ENCODE peak calls at places on chromosomes 12 and 14, in four cellular contexts. F is H1, S is IMR-90, O is mesendoderm. W is an unnamed sample.

GRCh38 chr12:17918013-17918412 is 172.0 kb downstream of the RERGL start:
- DNase-seq in F (no peak), S (no peak), O (no peak), W (no peak)

GRCh38 chr12:7150356-7150755 is 20.2 kb downstream of the CLSTN3 start:
- DNase-seq in F (no peak), S (no peak), O (no peak), W (no peak)

GRCh38 chr12:981176-981828 is 9.7 kb upstream of the ERC1 start:
- DNase-seq in F (no peak), S (no peak), O (no peak), W (no peak)

GRCh38 chr12:50425859-50426258 is 25.2 kb downstream of the LARP4 start:
- DNase-seq in F (no peak), S (no peak), O (peak), W (peak)

GRCh38 chr14:45251912-45252311 is 1.1 kb downstream of the MIS18BP1 start:
- DNase-seq in F (no peak), S (peak), O (no peak), W (no peak)

GRCh38 chr12:22794017-22794416 is 169.0 kb downstream of the ETNK1 start:
- DNase-seq in F (no peak), S (no peak), O (no peak), W (no peak)

GRCh38 chr14:29064305-29064704 is 297.7 kb downstream of the FOXG1 start:
- DNase-seq in F (no peak), S (no peak), O (no peak), W (no peak)

GRCh38 chr12:3492868-3493224 is 1.8 kb downstream of the PRMT8 start:
- DNase-seq in F (no peak), S (no peak), O (no peak), W (no peak)

GRCh38 chr14:95953111-95953724 is 76.6 kb downstream of the TUNAR start:
- DNase-seq in F (no peak), S (no peak), O (peak), W (no peak)

GRCh38 chr12:64806593-64806992 is 17.9 kb upstream of the TBC1D30 start:
- DNase-seq in F (no peak), S (peak), O (no peak), W (no peak)

GRCh38 chr12:9115731-9116689 is at the start of gene A2M:
- DNase-seq in F (no peak), S (no peak), O (no peak), W (no peak)

GRCh38 chr14:103023881-103024473 is 33.4 kb downstream of the CDC42BPB start:
- DNase-seq in F (no peak), S (peak), O (peak), W (no peak)

GRCh38 chr12:116863275-116863767 is 17.9 kb downstream of the HRK start:
- DNase-seq in F (peak), S (peak), O (peak), W (peak)

GRCh38 chr12:52210186-52210924 is 18.5 kb upstream of the KRT80 start:
- DNase-seq in F (no peak), S (peak), O (no peak), W (no peak)

GRCh38 chr14:37595809-37596595 is 573 bp downstream of the TTC6 start:
- DNase-seq in F (no peak), S (peak), O (peak), W (peak)

GRCh38 chr12:107731376-107731775 is 29.6 kb downstream of the PRDM4 start:
- DNase-seq in F (no peak), S (no peak), O (no peak), W (no peak)

GRCh38 chr12:55226523-55226922 is 5.7 kb downstream of the OR10A7 start:
- DNase-seq in F (no peak), S (no peak), O (no peak), W (no peak)

GRCh38 chr12:104598342-104599271 is 141.9 kb downstream of the CHST11 start:
- DNase-seq in F (no peak), S (no peak), O (no peak), W (no peak)

GRCh38 chr14:103103461-103104388 is 9.2 kb downstream of the EXOC3L4 start:
- DNase-seq in F (no peak), S (peak), O (no peak), W (peak)

GRCh38 chr12:117363953-117364486 is 2.6 kb upstream of the NOS1 start:
- DNase-seq in F (no peak), S (no peak), O (peak), W (no peak)

GRCh38 chr14:36111822-36112583 is 64.5 kb downstream of the PTCSC3 start:
- DNase-seq in F (no peak), S (no peak), O (no peak), W (no peak)

GRCh38 chr14:99518441-99519346 is 37.5 kb downstream of the CCNK start:
- DNase-seq in F (no peak), S (peak), O (peak), W (peak)

GRCh38 chr12:92757599-92758121 is 54.9 kb downstream of the PLEKHG7 start:
- DNase-seq in F (no peak), S (no peak), O (no peak), W (no peak)

GRCh38 chr14:92728781-92729364 is 19.6 kb downstream of the LGMN start:
- DNase-seq in F (no peak), S (peak), O (peak), W (no peak)

GRCh38 chr12:12975322-12976077 is 23.5 kb upstream of the GPRC5D start:
- DNase-seq in F (no peak), S (peak), O (peak), W (peak)

GRCh38 chr14:93792391-93792790 is 4.1 kb upstream of the PRIMA1 start:
- DNase-seq in F (no peak), S (no peak), O (no peak), W (no peak)

GRCh38 chr14:33586806-33587205 is 364.1 kb downstream of the EGLN3 start:
- DNase-seq in F (no peak), S (no peak), O (no peak), W (no peak)

GRCh38 chr12:117134059-117134458 is 34.8 kb upstream of the TESC start:
- DNase-seq in F (no peak), S (no peak), O (no peak), W (no peak)

GRCh38 chr14:104422301-104423223 is 157.0 kb upstream of the C14orf180 start:
- DNase-seq in F (no peak), S (no peak), O (no peak), W (no peak)
- H3K4ac ChIP-seq in F (no peak), S (no peak), O (no peak), W (no peak)

DNA sequence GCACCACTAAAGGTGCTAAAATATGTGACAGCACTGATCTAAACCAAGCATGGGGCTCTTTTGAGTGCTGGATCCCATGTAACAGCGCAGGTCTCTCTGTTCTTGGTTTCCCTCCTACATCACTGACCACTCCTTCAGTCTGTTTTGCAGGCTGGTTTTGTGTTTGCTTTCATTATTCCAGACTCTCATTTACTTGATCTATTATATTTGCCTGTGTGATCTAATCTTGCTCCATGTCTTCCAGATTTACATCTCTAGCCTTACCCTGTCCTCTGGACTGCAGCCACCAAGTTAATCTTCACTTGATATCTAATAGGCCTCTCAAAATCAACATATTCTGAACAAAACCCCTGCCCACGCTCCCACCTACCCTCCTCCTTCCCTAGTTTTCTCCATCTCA is 8.6 kb downstream of the GLIPR1 start:
- DNase-seq in F (no peak), S (no peak), O (no peak), W (no peak)
- H3K4me2 ChIP-seq in F (no peak), S (peak), O (no peak), W (no peak)

DNA sequence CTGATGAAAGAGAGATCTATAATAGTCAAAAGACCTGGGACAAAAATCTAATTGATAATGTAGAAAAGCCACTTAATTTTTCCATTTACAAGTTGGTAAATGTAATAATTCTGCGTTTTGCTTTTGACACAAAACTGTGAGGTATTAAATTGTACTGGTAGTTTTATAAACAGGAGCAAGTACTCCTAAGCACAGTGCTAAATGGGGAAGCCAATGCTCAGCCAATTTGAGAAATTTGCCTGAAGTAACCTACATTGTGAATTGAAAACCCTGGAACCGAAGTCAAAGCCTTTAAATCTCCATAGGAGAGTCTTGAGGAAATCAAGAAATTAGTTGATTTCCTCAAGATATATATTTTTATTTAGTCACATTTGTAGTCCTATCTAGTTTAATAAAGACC is 152.8 kb downstream of the SLCO1B3 start:
- DNase-seq in F (no peak), S (no peak), O (no peak), W (no peak)
- H4K5ac ChIP-seq in F (no peak), S (no peak), O (no peak), W (no peak)

GRCh38 chr14:65332141-65332871 is 80.2 kb upstream of the FUT8 start:
- DNase-seq in F (no peak), S (no peak), O (no peak), W (no peak)

GRCh38 chr14:65335548-65335947 is 77.0 kb upstream of the FUT8 start:
- DNase-seq in F (no peak), S (no peak), O (no peak), W (no peak)

GRCh38 chr14:65334765-65335411 is 77.6 kb upstream of the FUT8 start:
- DNase-seq in F (peak), S (no peak), O (peak), W (peak)

GRCh38 chr14:65336191-65336591 is 76.3 kb upstream of the FUT8 start:
- DNase-seq in F (no peak), S (peak), O (no peak), W (no peak)

DNA sequence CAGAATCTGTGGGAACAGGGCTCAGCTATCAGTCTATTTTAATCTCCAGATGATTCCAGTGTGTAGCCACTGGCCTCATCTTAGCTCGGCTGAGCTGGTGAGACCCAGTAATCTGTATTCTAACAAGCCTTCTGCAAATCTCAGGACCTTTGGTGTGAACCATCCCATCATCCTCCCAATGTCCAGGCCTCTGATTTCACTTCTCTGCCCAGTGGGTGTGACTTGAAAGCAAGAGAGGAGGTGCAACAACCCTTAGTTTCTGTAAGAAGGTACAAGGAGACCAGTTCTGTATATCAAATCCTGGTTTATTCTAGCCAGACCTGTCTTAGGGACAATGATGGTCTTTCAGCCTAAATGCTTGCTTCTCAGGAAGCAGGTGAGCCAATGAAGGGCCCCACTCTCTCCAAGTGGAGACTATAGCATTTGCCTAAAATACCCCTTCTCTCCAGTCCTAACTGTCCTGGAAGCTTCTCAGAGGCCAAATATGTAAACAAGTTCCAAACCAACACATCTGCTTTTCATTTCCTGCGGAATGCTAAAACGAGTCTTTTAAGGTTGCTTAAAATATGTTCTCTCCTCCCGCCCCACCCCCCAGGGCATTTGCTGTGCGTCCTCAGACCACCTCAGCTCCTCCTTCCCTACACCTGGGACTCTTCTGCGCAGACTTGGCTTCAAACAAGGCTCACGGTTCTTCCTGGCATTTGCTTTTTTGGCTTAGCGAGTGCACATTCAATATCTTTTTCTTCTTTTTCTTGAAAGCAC is 78.4 kb upstream of the FUT8 start:
- DNase-seq in F (no peak), S (peak), O (peak), W (peak)
- H3K4ac ChIP-seq in F (no peak), S (peak), O (no peak), W (no peak)

GRCh38 chr12:109655578-109655977 is 58.0 kb upstream of the FAM222A start:
- DNase-seq in F (no peak), S (no peak), O (no peak), W (no peak)
- H3K4me2 ChIP-seq in F (no peak), S (no peak), O (no peak), W (no peak)

GRCh38 chr14:104353221-104353920 is 215.0 kb downstream of the KIF26A start:
- DNase-seq in F (no peak), S (no peak), O (no peak), W (peak)

GRCh38 chr14:104355949-104356737 is 217.8 kb downstream of the KIF26A start:
- DNase-seq in F (no peak), S (no peak), O (no peak), W (peak)

GRCh38 chr14:104355101-104355691 is 216.8 kb downstream of the KIF26A start:
- DNase-seq in F (no peak), S (no peak), O (no peak), W (peak)

GRCh38 chr14:104352493-104353220 is 214.3 kb downstream of the KIF26A start:
- DNase-seq in F (no peak), S (no peak), O (no peak), W (peak)

GRCh38 chr14:104353921-104354701 is 215.7 kb downstream of the KIF26A start:
- DNase-seq in F (no peak), S (no peak), O (no peak), W (peak)
- H4K5ac ChIP-seq in F (no peak), S (no peak), O (no peak), W (no peak)

GRCh38 chr12:120652671-120653435 is 12.4 kb downstream of the CABP1 start:
- DNase-seq in F (no peak), S (no peak), O (no peak), W (no peak)
- H3K4ac ChIP-seq in F (no peak), S (no peak), O (no peak), W (no peak)

DNA sequence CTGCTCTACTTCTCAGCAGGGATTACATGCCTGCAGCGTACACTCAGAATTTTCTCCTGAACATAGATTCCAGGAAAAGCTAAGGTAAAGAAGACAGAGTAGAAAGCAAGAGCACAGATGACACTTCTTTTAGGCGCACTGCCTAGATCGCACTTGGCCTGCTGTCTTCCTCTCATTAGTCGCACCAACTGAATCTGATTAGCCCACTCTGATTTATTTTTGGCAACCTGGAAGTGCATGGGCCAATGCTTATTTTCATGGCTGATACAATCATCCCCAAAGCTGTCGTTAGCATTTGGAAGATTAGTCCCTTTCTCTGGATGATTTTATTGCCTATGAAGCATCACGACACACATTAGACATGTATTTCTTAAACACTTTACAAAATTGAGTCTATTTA is 152.5 kb downstream of the PTPRO start:
- DNase-seq in F (no peak), S (no peak), O (no peak), W (no peak)
- H3K4me2 ChIP-seq in F (no peak), S (no peak), O (no peak), W (no peak)

DNA sequence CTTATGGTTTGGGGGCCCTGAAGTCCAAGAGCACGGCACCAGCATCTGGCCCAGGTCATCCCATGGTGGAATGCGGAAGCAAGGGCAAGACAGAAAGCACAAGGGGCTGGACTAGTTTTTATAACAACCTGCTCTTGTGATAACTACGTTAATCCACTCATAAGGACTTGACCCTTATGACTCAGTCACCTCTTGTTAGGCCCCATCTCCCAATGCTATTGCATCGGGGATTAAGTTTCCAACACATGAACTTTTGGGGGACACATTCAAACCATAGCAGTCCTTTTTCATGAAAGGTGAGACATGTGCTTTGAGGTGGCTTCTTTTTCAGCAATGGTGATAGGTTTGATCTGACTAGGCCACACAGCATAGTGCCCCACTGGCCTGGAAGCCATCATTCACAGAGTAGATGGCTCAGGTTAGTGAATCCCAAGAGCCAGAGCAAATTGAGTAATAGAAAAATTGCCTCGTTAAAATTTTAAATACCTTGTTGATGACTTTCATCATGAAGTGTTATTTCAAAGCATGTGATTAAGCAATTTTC is 12.1 kb downstream of the FRMD6 start:
- DNase-seq in F (no peak), S (no peak), O (no peak), W (no peak)
- H4K5ac ChIP-seq in F (no peak), S (no peak), O (no peak), W (no peak)

W was measured in H9.